ENCODE peak calls at places on chromosome 22, in four cellular contexts. A is AG10803, R is ELR, Z is EH. H is an unnamed sample.

GRCh38 chr22:40250608-40251007 is 72.9 kb downstream of the TNRC6B start:
- DNase-seq in Z (no peak), A (no peak), R (no peak), H (no peak)

GRCh38 chr22:37166675-37167066 is 17.0 kb upstream of the IL2RB start:
- DNase-seq in Z (peak; percentile 77), A (peak; percentile 70), R (peak; percentile 77), H (peak; percentile 95)

GRCh38 chr22:41526802-41527799 is 17.2 kb downstream of the POLR3H start:
- DNase-seq in Z (peak; percentile 42), A (peak; percentile 37), R (peak; percentile 49), H (peak; percentile 83)

GRCh38 chr22:22666307-22667091 is 22.1 kb downstream of the GGTLC2 start:
- DNase-seq in A (peak; percentile 9), R (peak; percentile 17), Z (peak; percentile 52), H (no peak)

GRCh38 chr22:26757496-26757895 is 100.1 kb downstream of the MIAT start:
- DNase-seq in R (no peak), Z (no peak), A (no peak), H (no peak)

GRCh38 chr22:31497148-31497938 is 1.0 kb downstream of the SFI1 start:
- DNase-seq in R (no peak), A (no peak), Z (no peak), H (no peak)

GRCh38 chr22:19867617-19868016 is 12.9 kb upstream of the GNB1L start:
- DNase-seq in Z (no peak), R (no peak), A (no peak), H (no peak)

GRCh38 chr22:49247194-49247924 is 580.3 kb downstream of the BRD1 start:
- DNase-seq in Z (no peak), R (no peak), A (no peak), H (no peak)

GRCh38 chr22:32717337-32718240 is 83.9 kb upstream of the TIMP3 start:
- DNase-seq in Z (no peak), A (no peak), R (no peak), H (peak; percentile 33)

GRCh38 chr22:45211848-45212247 is 28.8 kb downstream of the KIAA0930 start:
- DNase-seq in A (peak; percentile 72), Z (no peak), R (no peak), H (no peak)

GRCh38 chr22:35697142-35697541 is 20.5 kb upstream of the APOL5 start:
- DNase-seq in R (no peak), A (no peak), Z (no peak), H (no peak)

GRCh38 chr22:44023404-44024287 is 456 bp upstream of the PARVB start:
- DNase-seq in A (peak; percentile 46), Z (peak; percentile 60), R (peak; percentile 58), H (peak; percentile 87)

GRCh38 chr22:39115976-39116621 is 19.1 kb downstream of the APOBEC3H start:
- DNase-seq in R (no peak), Z (no peak), A (no peak), H (no peak)

GRCh38 chr22:39215430-39216142 is 29.2 kb downstream of the PDGFB start:
- DNase-seq in Z (no peak), A (no peak), R (peak; percentile 20), H (no peak)

H was measured in right cardiac atrium.